ENCODE peak calls at places on chromosomes 12 and 14, in seven cellular contexts. One of them, this sample, is unnamed.

GRCh38 chr14:71594828-71595227 is 337.4 kb upstream of the RGS6 start:
- DNase-seq in HepG2: no peak
- DNase-seq in heart left ventricle: no peak
- DNase-seq in breast epithelium: no peak
- DNase-seq in CD4-positive, CD25-positive, alpha-beta regulatory T cell: no peak
- DNase-seq in kidney: no peak
- DNase-seq in uterus: no peak
- DNase-seq in this sample: no peak

GRCh38 chr12:85894653-85895052 is 20.6 kb downstream of the NTS start:
- DNase-seq in heart left ventricle: no peak
- DNase-seq in HepG2: no peak
- DNase-seq in kidney: no peak
- DNase-seq in breast epithelium: no peak
- DNase-seq in CD4-positive, CD25-positive, alpha-beta regulatory T cell: no peak
- DNase-seq in uterus: no peak
- DNase-seq in this sample: no peak

GRCh38 chr12:89106950-89107349 is 245.4 kb downstream of the DUSP6 start:
- DNase-seq in heart left ventricle: no peak
- DNase-seq in HepG2: peak; percentile 7
- DNase-seq in uterus: no peak
- DNase-seq in CD4-positive, CD25-positive, alpha-beta regulatory T cell: no peak
- DNase-seq in kidney: no peak
- DNase-seq in breast epithelium: no peak
- DNase-seq in this sample: no peak

GRCh38 chr14:29216774-29217232 is 450.2 kb downstream of the FOXG1 start:
- DNase-seq in CD4-positive, CD25-positive, alpha-beta regulatory T cell: no peak
- DNase-seq in heart left ventricle: no peak
- DNase-seq in HepG2: no peak
- DNase-seq in uterus: no peak
- DNase-seq in breast epithelium: no peak
- DNase-seq in kidney: no peak
- DNase-seq in this sample: no peak

GRCh38 chr14:59771577-59771976 is 99.0 kb downstream of the RTN1 start:
- DNase-seq in HepG2: no peak
- DNase-seq in heart left ventricle: no peak
- DNase-seq in CD4-positive, CD25-positive, alpha-beta regulatory T cell: no peak
- DNase-seq in kidney: no peak
- DNase-seq in uterus: no peak
- DNase-seq in breast epithelium: no peak
- DNase-seq in this sample: no peak

GRCh38 chr12:116977465-116978380 is 67.0 kb downstream of the FBXW8 start:
- DNase-seq in breast epithelium: no peak
- DNase-seq in CD4-positive, CD25-positive, alpha-beta regulatory T cell: no peak
- DNase-seq in HepG2: no peak
- DNase-seq in kidney: no peak
- DNase-seq in heart left ventricle: no peak
- DNase-seq in uterus: no peak
- DNase-seq in this sample: no peak

GRCh38 chr12:123907726-123908476 is 64.7 kb downstream of the CCDC92 start:
- DNase-seq in uterus: peak; percentile 58
- DNase-seq in CD4-positive, CD25-positive, alpha-beta regulatory T cell: no peak
- DNase-seq in HepG2: no peak
- DNase-seq in heart left ventricle: no peak
- DNase-seq in kidney: peak; percentile 44
- DNase-seq in breast epithelium: no peak
- DNase-seq in this sample: peak; percentile 20

GRCh38 chr12:116320839-116321238 is 43.3 kb upstream of the MED13L start:
- DNase-seq in uterus: no peak
- DNase-seq in HepG2: no peak
- DNase-seq in heart left ventricle: no peak
- DNase-seq in breast epithelium: no peak
- DNase-seq in CD4-positive, CD25-positive, alpha-beta regulatory T cell: no peak
- DNase-seq in kidney: no peak
- DNase-seq in this sample: no peak

GRCh38 chr12:11741434-11742092 is 92.1 kb downstream of the ETV6 start:
- DNase-seq in HepG2: no peak
- DNase-seq in CD4-positive, CD25-positive, alpha-beta regulatory T cell: no peak
- DNase-seq in uterus: no peak
- DNase-seq in heart left ventricle: no peak
- DNase-seq in kidney: no peak
- DNase-seq in breast epithelium: no peak
- DNase-seq in this sample: no peak

GRCh38 chr14:105582639-105583038 is 56.3 kb downstream of the TMEM121 start:
- DNase-seq in kidney: peak; percentile 75
- DNase-seq in uterus: no peak
- DNase-seq in CD4-positive, CD25-positive, alpha-beta regulatory T cell: no peak
- DNase-seq in heart left ventricle: no peak
- DNase-seq in HepG2: peak; percentile 9
- DNase-seq in breast epithelium: peak; percentile 41
- DNase-seq in this sample: peak; percentile 82

GRCh38 chr14:101504096-101504948 is 57.0 kb upstream of the DIO3 start:
- DNase-seq in heart left ventricle: peak; percentile 13
- DNase-seq in breast epithelium: peak; percentile 47
- DNase-seq in HepG2: no peak
- DNase-seq in uterus: peak; percentile 9
- DNase-seq in kidney: peak; percentile 62
- DNase-seq in CD4-positive, CD25-positive, alpha-beta regulatory T cell: no peak
- DNase-seq in this sample: peak; percentile 61

GRCh38 chr14:38206689-38207088 is 1.0 kb upstream of the SSTR1 start:
- DNase-seq in breast epithelium: no peak
- DNase-seq in heart left ventricle: no peak
- DNase-seq in kidney: no peak
- DNase-seq in CD4-positive, CD25-positive, alpha-beta regulatory T cell: no peak
- DNase-seq in HepG2: no peak
- DNase-seq in uterus: no peak
- DNase-seq in this sample: no peak

GRCh38 chr12:67517181-67517887 is 131.2 kb upstream of the DYRK2 start:
- DNase-seq in CD4-positive, CD25-positive, alpha-beta regulatory T cell: no peak
- DNase-seq in heart left ventricle: no peak
- DNase-seq in kidney: no peak
- DNase-seq in uterus: peak; percentile 60
- DNase-seq in HepG2: no peak
- DNase-seq in breast epithelium: peak; percentile 54
- DNase-seq in this sample: peak; percentile 75

GRCh38 chr12:56087220-56087619 is 7.3 kb downstream of the ERBB3 start:
- DNase-seq in CD4-positive, CD25-positive, alpha-beta regulatory T cell: no peak
- DNase-seq in kidney: peak; percentile 79
- DNase-seq in uterus: no peak
- DNase-seq in HepG2: no peak
- DNase-seq in breast epithelium: peak; percentile 91
- DNase-seq in heart left ventricle: peak; percentile 83
- DNase-seq in this sample: no peak

GRCh38 chr14:34437729-34438080 is 24.3 kb downstream of the SPTSSA start:
- DNase-seq in HepG2: no peak
- DNase-seq in CD4-positive, CD25-positive, alpha-beta regulatory T cell: no peak
- DNase-seq in heart left ventricle: no peak
- DNase-seq in breast epithelium: no peak
- DNase-seq in uterus: no peak
- DNase-seq in kidney: no peak
- DNase-seq in this sample: no peak

GRCh38 chr12:125683748-125684381 is 618.6 kb downstream of the AACS start:
- DNase-seq in HepG2: peak; percentile 31
- DNase-seq in breast epithelium: no peak
- DNase-seq in kidney: no peak
- DNase-seq in uterus: no peak
- DNase-seq in CD4-positive, CD25-positive, alpha-beta regulatory T cell: peak; percentile 5
- DNase-seq in heart left ventricle: no peak
- DNase-seq in this sample: no peak

GRCh38 chr14:72315720-72316119 is 383.5 kb downstream of the RGS6 start:
- DNase-seq in CD4-positive, CD25-positive, alpha-beta regulatory T cell: no peak
- DNase-seq in uterus: no peak
- DNase-seq in HepG2: no peak
- DNase-seq in breast epithelium: no peak
- DNase-seq in heart left ventricle: no peak
- DNase-seq in kidney: no peak
- DNase-seq in this sample: no peak

GRCh38 chr12:104201238-104202001 is 14.2 kb upstream of the TXNRD1 start:
- DNase-seq in HepG2: peak; percentile 55
- DNase-seq in heart left ventricle: no peak
- DNase-seq in CD4-positive, CD25-positive, alpha-beta regulatory T cell: peak; percentile 77
- DNase-seq in kidney: no peak
- DNase-seq in uterus: no peak
- DNase-seq in breast epithelium: no peak
- DNase-seq in this sample: no peak

GRCh38 chr14:55188686-55189295 is 2.6 kb downstream of the DLGAP5 start:
- DNase-seq in CD4-positive, CD25-positive, alpha-beta regulatory T cell: no peak
- DNase-seq in uterus: no peak
- DNase-seq in heart left ventricle: no peak
- DNase-seq in breast epithelium: no peak
- DNase-seq in kidney: no peak
- DNase-seq in HepG2: no peak
- DNase-seq in this sample: no peak

GRCh38 chr12:70660620-70661219 is 23.5 kb upstream of the PTPRB start:
- DNase-seq in kidney: no peak
- DNase-seq in uterus: no peak
- DNase-seq in breast epithelium: no peak
- DNase-seq in CD4-positive, CD25-positive, alpha-beta regulatory T cell: peak; percentile 25
- DNase-seq in heart left ventricle: peak; percentile 52
- DNase-seq in HepG2: no peak
- DNase-seq in this sample: no peak

GRCh38 chr12:110498984-110499706 is 2.8 kb downstream of the VPS29 start:
- DNase-seq in uterus: no peak
- DNase-seq in CD4-positive, CD25-positive, alpha-beta regulatory T cell: no peak
- DNase-seq in heart left ventricle: no peak
- DNase-seq in breast epithelium: no peak
- DNase-seq in kidney: no peak
- DNase-seq in HepG2: peak; percentile 10
- DNase-seq in this sample: no peak

GRCh38 chr12:114671664-114672476 is 12.1 kb downstream of the TBX3 start:
- DNase-seq in kidney: peak; percentile 77
- DNase-seq in heart left ventricle: no peak
- DNase-seq in uterus: peak; percentile 63
- DNase-seq in breast epithelium: no peak
- DNase-seq in CD4-positive, CD25-positive, alpha-beta regulatory T cell: no peak
- DNase-seq in HepG2: no peak
- DNase-seq in this sample: no peak

GRCh38 chr12:5078423-5078822 is 34.7 kb downstream of the KCNA5 start:
- DNase-seq in CD4-positive, CD25-positive, alpha-beta regulatory T cell: no peak
- DNase-seq in uterus: no peak
- DNase-seq in heart left ventricle: peak; percentile 83
- DNase-seq in kidney: peak; percentile 90
- DNase-seq in breast epithelium: no peak
- DNase-seq in HepG2: no peak
- DNase-seq in this sample: no peak

GRCh38 chr12:15899282-15899870 is 11.8 kb upstream of the DERA start:
- DNase-seq in CD4-positive, CD25-positive, alpha-beta regulatory T cell: peak; percentile 47
- DNase-seq in uterus: no peak
- DNase-seq in HepG2: peak; percentile 30
- DNase-seq in heart left ventricle: no peak
- DNase-seq in kidney: no peak
- DNase-seq in breast epithelium: no peak
- DNase-seq in this sample: no peak

DNA sequence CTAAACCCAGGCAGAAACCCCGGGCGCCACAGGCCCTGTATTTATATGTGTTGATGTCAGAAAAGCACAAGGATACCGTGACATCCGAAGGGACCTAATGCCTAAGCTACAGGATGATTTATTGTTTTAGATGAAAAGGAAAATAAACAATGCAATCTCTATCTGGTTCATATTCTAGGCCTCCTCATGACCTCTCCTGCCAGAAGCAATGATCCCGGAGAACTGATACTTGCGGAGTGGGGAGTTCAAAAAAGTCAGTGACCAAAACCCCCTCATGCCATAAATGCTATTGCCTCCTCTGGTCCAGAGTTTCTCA is 849 bp upstream of the CSRP2 start:
- DNase-seq in breast epithelium: no peak
- DNase-seq in heart left ventricle: no peak
- DNase-seq in HepG2: no peak
- DNase-seq in kidney: no peak
- DNase-seq in uterus: no peak
- DNase-seq in CD4-positive, CD25-positive, alpha-beta regulatory T cell: no peak
- DNase-seq in this sample: no peak
- H3K27ac ChIP-seq in breast epithelium: peak overlapping the region; percentile 96
- H3K27ac ChIP-seq in heart left ventricle: peak overlapping the region; percentile 82
- H3K27ac ChIP-seq in HepG2: no peak overlapping the region
- H3K27ac ChIP-seq in kidney: peak overlapping the region; percentile 94
- H3K27ac ChIP-seq in uterus: peak overlapping the region; percentile 90
- H3K27ac ChIP-seq in CD4-positive, CD25-positive, alpha-beta regulatory T cell: no peak overlapping the region
- H3K27ac ChIP-seq in this sample: peak overlapping the region; percentile 36

GRCh38 chr12:111635524-111635923 is 36.4 kb upstream of the ATXN2 start:
- DNase-seq in HepG2: no peak
- DNase-seq in CD4-positive, CD25-positive, alpha-beta regulatory T cell: peak; percentile 11
- DNase-seq in heart left ventricle: no peak
- DNase-seq in breast epithelium: no peak
- DNase-seq in uterus: no peak
- DNase-seq in kidney: peak; percentile 20
- DNase-seq in this sample: no peak
- H3K4me3 ChIP-seq in HepG2: peak overlapping the region; percentile 4
- H3K4me3 ChIP-seq in CD4-positive, CD25-positive, alpha-beta regulatory T cell: no peak overlapping the region
- H3K4me3 ChIP-seq in heart left ventricle: no peak overlapping the region
- H3K4me3 ChIP-seq in breast epithelium: no peak overlapping the region
- H3K4me3 ChIP-seq in uterus: no peak overlapping the region
- H3K4me3 ChIP-seq in kidney: no peak overlapping the region
- H3K4me3 ChIP-seq in this sample: no peak overlapping the region

DNA sequence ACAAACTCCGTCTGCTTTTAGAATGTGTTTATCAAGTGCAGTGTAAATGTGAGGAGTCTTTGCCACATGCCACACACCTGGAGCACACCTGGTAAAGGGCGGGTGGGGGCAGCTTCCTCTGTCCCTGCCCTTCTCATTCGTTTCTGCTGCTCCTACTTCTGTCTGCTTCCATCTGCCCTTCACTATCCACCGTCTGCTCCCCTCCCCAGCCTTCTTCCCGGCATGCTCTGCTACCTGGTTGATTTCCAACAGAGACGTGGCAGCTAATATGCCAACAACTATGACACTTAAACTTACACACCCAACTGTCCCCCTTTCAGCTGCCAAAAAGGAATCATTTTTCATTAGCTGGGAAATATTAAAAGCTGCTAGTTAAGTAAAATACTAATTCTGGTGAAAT is 9.1 kb upstream of the CARMIL3 start:
- DNase-seq in CD4-positive, CD25-positive, alpha-beta regulatory T cell: no peak
- DNase-seq in heart left ventricle: no peak
- DNase-seq in HepG2: no peak
- DNase-seq in breast epithelium: no peak
- DNase-seq in uterus: no peak
- DNase-seq in kidney: no peak
- DNase-seq in this sample: no peak
- H3K4me1 ChIP-seq in CD4-positive, CD25-positive, alpha-beta regulatory T cell: no peaks in the 10 kb centered on the region
- H3K4me1 ChIP-seq in heart left ventricle: no peaks in the 10 kb centered on the region
- H3K4me1 ChIP-seq in HepG2: peaks cover 4% of the 10 kb centered on the region
- H3K4me1 ChIP-seq in breast epithelium: no peaks in the 10 kb centered on the region
- H3K4me1 ChIP-seq in uterus: no peaks in the 10 kb centered on the region
- H3K4me1 ChIP-seq in kidney: peaks cover under 1% of the 10 kb centered on the region
- H3K4me1 ChIP-seq in this sample: no peaks in the 10 kb centered on the region

GRCh38 chr12:46390304-46390703 is 17.7 kb upstream of the SLC38A2 start:
- DNase-seq in HepG2: peak; percentile 46
- DNase-seq in kidney: no peak
- DNase-seq in CD4-positive, CD25-positive, alpha-beta regulatory T cell: no peak
- DNase-seq in uterus: no peak
- DNase-seq in breast epithelium: no peak
- DNase-seq in heart left ventricle: no peak
- DNase-seq in this sample: no peak
- H3K27ac ChIP-seq in HepG2: peak overlapping the region; percentile 64
- H3K27ac ChIP-seq in kidney: no peak overlapping the region
- H3K27ac ChIP-seq in CD4-positive, CD25-positive, alpha-beta regulatory T cell: no peak overlapping the region
- H3K27ac ChIP-seq in uterus: peak overlapping the region; percentile 100
- H3K27ac ChIP-seq in breast epithelium: peak overlapping the region; percentile 62
- H3K27ac ChIP-seq in heart left ventricle: no peak overlapping the region
- H3K27ac ChIP-seq in this sample: peak overlapping the region; percentile 99

GRCh38 chr12:92020983-92021664 is 124.5 kb downstream of the BTG1 start:
- DNase-seq in uterus: no peak
- DNase-seq in breast epithelium: no peak
- DNase-seq in HepG2: no peak
- DNase-seq in CD4-positive, CD25-positive, alpha-beta regulatory T cell: no peak
- DNase-seq in heart left ventricle: no peak
- DNase-seq in kidney: no peak
- DNase-seq in this sample: no peak
- H3K4me3 ChIP-seq in uterus: no peak overlapping the region
- H3K4me3 ChIP-seq in breast epithelium: no peak overlapping the region
- H3K4me3 ChIP-seq in HepG2: no peak overlapping the region
- H3K4me3 ChIP-seq in CD4-positive, CD25-positive, alpha-beta regulatory T cell: peak overlapping the region; percentile 33
- H3K4me3 ChIP-seq in heart left ventricle: no peak overlapping the region
- H3K4me3 ChIP-seq in kidney: no peak overlapping the region
- H3K4me3 ChIP-seq in this sample: no peak overlapping the region

This sample was measured in RWPE2.